ENCODE peak calls at places on chromosomes 12 and 14, in ten cellular contexts. One of them, this sample, is unnamed. For H3K4me1 and H3K9me3, the result is how much of the 10 kb centered on the place peaks cover.

GRCh38 chr12:28442101-28442500 is 251.8 kb downstream of the CCDC91 start:
- DNase-seq in MM.1S: no peak
- DNase-seq in IMR-90: no peak
- DNase-seq in trophoblast cell: no peak
- DNase-seq in HepG2: no peak
- DNase-seq in Karpas-422: no peak
- DNase-seq in esophagus squamous epithelium: no peak
- DNase-seq in Caco-2: no peak
- DNase-seq in astrocyte: no peak
- DNase-seq in OCI-LY7: no peak
- DNase-seq in this sample: no peak

GRCh38 chr14:59959663-59960062 is 39.7 kb downstream of the LRRC9 start:
- DNase-seq in MM.1S: no peak
- DNase-seq in IMR-90: no peak
- DNase-seq in trophoblast cell: no peak
- DNase-seq in HepG2: no peak
- DNase-seq in Karpas-422: no peak
- DNase-seq in esophagus squamous epithelium: no peak
- DNase-seq in Caco-2: no peak
- DNase-seq in astrocyte: no peak
- DNase-seq in OCI-LY7: no peak
- DNase-seq in this sample: no peak

GRCh38 chr14:64823305-64823985 is 56.3 kb downstream of the SPTB start:
- DNase-seq in MM.1S: peak
- DNase-seq in IMR-90: peak
- DNase-seq in trophoblast cell: peak
- DNase-seq in HepG2: peak
- DNase-seq in Karpas-422: peak
- DNase-seq in esophagus squamous epithelium: no peak
- DNase-seq in Caco-2: peak
- DNase-seq in astrocyte: peak
- DNase-seq in OCI-LY7: peak
- DNase-seq in this sample: peak

GRCh38 chr12:71591601-71592000 is 72.0 kb downstream of the ZFC3H1 start:
- DNase-seq in MM.1S: no peak
- DNase-seq in IMR-90: no peak
- DNase-seq in trophoblast cell: peak
- DNase-seq in HepG2: no peak
- DNase-seq in Karpas-422: no peak
- DNase-seq in esophagus squamous epithelium: no peak
- DNase-seq in Caco-2: no peak
- DNase-seq in astrocyte: no peak
- DNase-seq in OCI-LY7: no peak
- DNase-seq in this sample: no peak

GRCh38 chr12:49580572-49581535 is 12.9 kb upstream of the MCRS1 start:
- DNase-seq in MM.1S: peak
- DNase-seq in IMR-90: peak
- DNase-seq in trophoblast cell: peak
- DNase-seq in HepG2: peak
- DNase-seq in Karpas-422: peak
- DNase-seq in esophagus squamous epithelium: no peak
- DNase-seq in Caco-2: peak
- DNase-seq in astrocyte: peak
- DNase-seq in OCI-LY7: peak
- DNase-seq in this sample: peak

GRCh38 chr14:88955470-88955869 is 131.0 kb downstream of the TTC8 start:
- DNase-seq in MM.1S: no peak
- DNase-seq in IMR-90: no peak
- DNase-seq in trophoblast cell: no peak
- DNase-seq in HepG2: no peak
- DNase-seq in Karpas-422: no peak
- DNase-seq in esophagus squamous epithelium: no peak
- DNase-seq in Caco-2: no peak
- DNase-seq in astrocyte: peak
- DNase-seq in OCI-LY7: no peak
- DNase-seq in this sample: no peak

GRCh38 chr14:24273422-24273998 is 2.1 kb upstream of the RABGGTA start:
- DNase-seq in MM.1S: no peak
- DNase-seq in IMR-90: no peak
- DNase-seq in trophoblast cell: no peak
- DNase-seq in HepG2: peak
- DNase-seq in Karpas-422: peak
- DNase-seq in esophagus squamous epithelium: no peak
- DNase-seq in Caco-2: no peak
- DNase-seq in astrocyte: no peak
- DNase-seq in OCI-LY7: peak
- DNase-seq in this sample: no peak

GRCh38 chr12:131368073-131369071 is 342.5 kb upstream of the SFSWAP start:
- DNase-seq in MM.1S: no peak
- DNase-seq in IMR-90: no peak
- DNase-seq in trophoblast cell: no peak
- DNase-seq in HepG2: no peak
- DNase-seq in Karpas-422: no peak
- DNase-seq in esophagus squamous epithelium: no peak
- DNase-seq in Caco-2: no peak
- DNase-seq in astrocyte: no peak
- DNase-seq in OCI-LY7: no peak
- DNase-seq in this sample: no peak

GRCh38 chr12:43692064-43692463 is 66.5 kb downstream of the PUS7L start:
- DNase-seq in MM.1S: no peak
- DNase-seq in IMR-90: peak
- DNase-seq in trophoblast cell: no peak
- DNase-seq in HepG2: no peak
- DNase-seq in Karpas-422: no peak
- DNase-seq in esophagus squamous epithelium: no peak
- DNase-seq in Caco-2: no peak
- DNase-seq in astrocyte: peak
- DNase-seq in OCI-LY7: no peak
- DNase-seq in this sample: no peak

GRCh38 chr12:90038290-90038689 is 329.7 kb upstream of the ATP2B1 start:
- DNase-seq in MM.1S: no peak
- DNase-seq in IMR-90: no peak
- DNase-seq in trophoblast cell: no peak
- DNase-seq in HepG2: no peak
- DNase-seq in Karpas-422: no peak
- DNase-seq in esophagus squamous epithelium: no peak
- DNase-seq in Caco-2: no peak
- DNase-seq in astrocyte: no peak
- DNase-seq in OCI-LY7: no peak
- DNase-seq in this sample: no peak

GRCh38 chr12:95738024-95738611 is 52.4 kb downstream of the NTN4 start:
- DNase-seq in MM.1S: no peak
- DNase-seq in IMR-90: no peak
- DNase-seq in trophoblast cell: no peak
- DNase-seq in HepG2: peak
- DNase-seq in Karpas-422: no peak
- DNase-seq in esophagus squamous epithelium: no peak
- DNase-seq in Caco-2: peak
- DNase-seq in astrocyte: no peak
- DNase-seq in OCI-LY7: no peak
- DNase-seq in this sample: no peak

DNA sequence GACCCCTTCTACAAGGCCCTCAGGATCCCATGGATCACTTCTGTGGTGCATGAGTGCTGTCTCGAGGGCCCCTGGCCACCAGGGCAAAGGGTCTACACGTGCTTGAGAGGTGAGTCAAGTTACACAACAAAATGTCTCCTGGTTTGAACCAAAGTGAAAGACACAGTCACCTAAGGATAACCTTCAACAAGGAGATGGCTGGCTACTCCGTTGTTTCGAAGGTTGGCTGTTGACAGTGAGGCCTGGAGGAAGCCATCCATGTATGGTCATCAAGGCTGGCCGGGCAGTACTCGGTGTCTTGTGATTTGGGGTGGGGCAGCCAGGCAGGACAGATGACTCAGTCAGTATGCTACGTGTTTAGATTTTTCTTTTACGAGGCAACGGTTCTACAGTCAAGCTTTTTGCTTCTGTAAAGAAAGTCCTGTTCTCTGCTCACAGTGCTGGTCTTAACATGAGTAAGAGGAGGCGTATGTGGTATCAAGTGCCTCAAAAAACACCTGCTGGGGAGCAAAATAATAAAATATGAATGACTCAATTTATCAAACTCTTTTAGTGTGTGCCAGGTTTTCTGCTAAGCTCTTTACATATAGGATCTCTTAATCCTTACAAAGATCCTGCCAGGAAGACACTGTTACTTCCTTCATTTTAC is 18.0 kb upstream of the NT5DC3 start:
- DNase-seq in MM.1S: no peak
- DNase-seq in IMR-90: peak
- DNase-seq in trophoblast cell: peak
- DNase-seq in HepG2: peak
- DNase-seq in Karpas-422: no peak
- DNase-seq in esophagus squamous epithelium: no peak
- DNase-seq in Caco-2: peak
- DNase-seq in astrocyte: peak
- DNase-seq in OCI-LY7: no peak
- DNase-seq in this sample: peak
- H3K4me1 ChIP-seq in MM.1S: under half
- H3K4me1 ChIP-seq in IMR-90: under half
- H3K4me1 ChIP-seq in trophoblast cell: under half
- H3K4me1 ChIP-seq in HepG2: half or more
- H3K4me1 ChIP-seq in Karpas-422: under half
- H3K4me1 ChIP-seq in esophagus squamous epithelium: under half
- H3K4me1 ChIP-seq in Caco-2: under half
- H3K4me1 ChIP-seq in astrocyte: under half
- H3K4me1 ChIP-seq in OCI-LY7: under half
- H3K4me1 ChIP-seq in this sample: under half

DNA sequence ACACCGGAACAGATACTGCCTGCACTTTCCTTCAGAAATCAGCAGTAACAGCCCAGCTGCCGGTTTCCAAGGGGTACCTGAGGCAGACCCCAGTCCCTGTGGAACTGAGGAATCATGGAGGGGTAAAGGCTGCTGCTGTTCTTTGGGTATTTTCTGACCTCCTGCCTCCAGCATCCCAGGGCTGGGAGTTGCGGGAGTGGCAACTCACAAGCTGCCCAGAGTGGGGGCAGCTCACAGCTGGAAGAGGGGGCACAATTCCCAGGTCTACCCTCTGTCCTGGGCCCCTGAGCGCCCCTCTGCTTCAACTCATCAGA is 9.6 kb downstream of the ZNF605 start:
- DNase-seq in MM.1S: no peak
- DNase-seq in IMR-90: no peak
- DNase-seq in trophoblast cell: no peak
- DNase-seq in HepG2: no peak
- DNase-seq in Karpas-422: no peak
- DNase-seq in esophagus squamous epithelium: no peak
- DNase-seq in Caco-2: no peak
- DNase-seq in astrocyte: no peak
- DNase-seq in OCI-LY7: no peak
- DNase-seq in this sample: no peak
- H3K9me3 ChIP-seq in MM.1S: under half
- H3K9me3 ChIP-seq in IMR-90: half or more
- H3K9me3 ChIP-seq in trophoblast cell: half or more
- H3K9me3 ChIP-seq in HepG2: half or more
- H3K9me3 ChIP-seq in Karpas-422: under half
- H3K9me3 ChIP-seq in esophagus squamous epithelium: half or more
- H3K9me3 ChIP-seq in Caco-2: under half
- H3K9me3 ChIP-seq in astrocyte: half or more
- H3K9me3 ChIP-seq in OCI-LY7: under half
- H3K9me3 ChIP-seq in this sample: under half

DNA sequence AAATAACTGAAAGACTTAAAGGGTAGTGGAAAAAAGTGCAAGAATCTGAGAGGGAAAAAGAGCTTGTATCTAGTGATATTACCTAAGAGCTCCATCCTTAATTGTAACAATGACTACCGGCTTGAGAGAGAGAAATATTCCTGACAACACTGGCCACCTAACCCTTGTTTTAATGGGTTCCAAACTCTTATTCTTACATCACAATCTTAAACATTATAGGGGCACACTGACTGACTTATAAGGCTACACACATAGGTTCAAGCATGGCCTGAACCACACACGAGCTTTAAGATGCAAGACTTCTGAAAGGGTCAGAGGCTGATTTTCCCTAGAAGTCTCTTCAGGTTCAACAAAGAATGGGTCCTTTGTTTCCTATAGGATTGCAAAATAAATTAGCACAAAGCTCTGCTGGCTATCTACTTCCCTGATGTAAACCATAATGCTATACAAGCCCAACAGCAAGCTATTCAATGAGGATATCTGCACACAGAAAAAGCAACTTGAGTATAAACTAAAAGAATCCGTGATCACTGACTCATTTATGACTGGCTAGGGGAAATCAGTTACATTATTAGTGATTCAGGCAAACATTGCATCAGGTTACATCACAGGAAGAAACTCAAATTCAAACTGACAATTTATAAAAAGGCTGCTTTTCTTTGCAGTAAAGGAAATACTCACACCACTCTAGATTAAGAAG is 8.6 kb downstream of the BTG1 start:
- DNase-seq in MM.1S: peak
- DNase-seq in IMR-90: peak
- DNase-seq in trophoblast cell: no peak
- DNase-seq in HepG2: peak
- DNase-seq in Karpas-422: no peak
- DNase-seq in esophagus squamous epithelium: no peak
- DNase-seq in Caco-2: no peak
- DNase-seq in astrocyte: peak
- DNase-seq in OCI-LY7: peak
- DNase-seq in this sample: no peak
- H3K4me1 ChIP-seq in MM.1S: half or more
- H3K4me1 ChIP-seq in IMR-90: under half
- H3K4me1 ChIP-seq in trophoblast cell: under half
- H3K4me1 ChIP-seq in HepG2: half or more
- H3K4me1 ChIP-seq in Karpas-422: half or more
- H3K4me1 ChIP-seq in esophagus squamous epithelium: under half
- H3K4me1 ChIP-seq in Caco-2: under half
- H3K4me1 ChIP-seq in astrocyte: under half
- H3K4me1 ChIP-seq in OCI-LY7: half or more
- H3K4me1 ChIP-seq in this sample: under half

DNA sequence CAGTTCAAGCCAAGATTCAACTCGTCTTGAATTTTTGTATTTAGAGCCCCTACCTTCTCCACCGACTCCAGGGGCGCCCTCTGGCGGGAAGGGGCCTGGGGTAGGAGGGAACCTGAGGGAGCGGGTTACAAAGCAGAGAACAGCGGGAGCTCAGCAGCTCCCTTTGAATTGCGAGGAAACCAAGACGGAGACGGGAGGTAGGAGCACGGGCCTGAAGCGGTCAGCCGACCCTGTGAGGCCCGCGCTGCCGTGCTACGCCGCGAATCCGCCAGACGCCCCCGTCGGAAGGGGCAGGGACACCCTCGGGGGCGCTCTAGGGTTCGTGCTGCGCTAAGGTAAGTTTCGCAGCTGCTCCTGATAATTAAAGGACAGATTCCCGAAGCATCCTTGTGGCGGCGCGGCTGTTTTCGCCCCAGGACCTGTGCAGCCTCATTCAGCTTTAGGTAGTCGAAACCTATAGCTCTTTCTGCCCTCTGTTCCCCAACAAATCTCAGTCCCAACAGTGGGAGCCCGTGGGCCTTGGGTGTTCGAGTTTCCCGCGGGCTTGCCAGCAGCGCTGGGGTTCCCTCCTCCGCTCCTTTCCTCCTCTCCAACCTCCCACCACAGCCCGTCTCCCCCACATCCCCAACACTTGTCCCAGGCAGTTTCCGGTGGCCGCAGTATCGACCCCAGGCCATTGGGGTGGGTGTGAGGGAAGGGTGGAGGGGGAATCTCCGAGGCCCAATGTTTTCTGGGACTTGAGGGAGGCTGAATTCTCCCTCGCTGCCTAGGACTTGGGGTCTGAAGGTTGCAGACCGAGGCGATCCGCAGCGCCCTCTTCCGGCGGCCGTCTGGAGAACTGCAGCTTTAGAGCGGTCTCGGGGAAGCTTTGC is 5.1 kb upstream of the NKX2-1 start:
- DNase-seq in MM.1S: no peak
- DNase-seq in IMR-90: no peak
- DNase-seq in trophoblast cell: no peak
- DNase-seq in HepG2: peak
- DNase-seq in Karpas-422: peak
- DNase-seq in esophagus squamous epithelium: no peak
- DNase-seq in Caco-2: peak
- DNase-seq in astrocyte: no peak
- DNase-seq in OCI-LY7: no peak
- DNase-seq in this sample: no peak
- H3K9me3 ChIP-seq in MM.1S: under half
- H3K9me3 ChIP-seq in IMR-90: under half
- H3K9me3 ChIP-seq in trophoblast cell: under half
- H3K9me3 ChIP-seq in HepG2: under half
- H3K9me3 ChIP-seq in Karpas-422: under half
- H3K9me3 ChIP-seq in esophagus squamous epithelium: under half
- H3K9me3 ChIP-seq in Caco-2: under half
- H3K9me3 ChIP-seq in astrocyte: under half
- H3K9me3 ChIP-seq in OCI-LY7: under half
- H3K9me3 ChIP-seq in this sample: under half

This sample was measured in heart right ventricle.